ENCODE peak calls at places on chromosomes 11 and 22, in six cellular contexts. W, X, Z, Q, V and P are unnamed samples.
A peak's percentile ranks its signal among the peaks of the same experiment; 100 is the strongest.

GRCh38 chr11:134915212-134915611 is 503.2 kb upstream of the B3GAT1 start:
- DNase-seq in W (no peak), X (no peak), Z (no peak), Q (no peak), V (no peak), P (peak; percentile 54)

GRCh38 chr22:29143848-29144785 is 61.6 kb upstream of the EMID1 start:
- DNase-seq in W (no peak), X (no peak), Z (no peak), Q (no peak), V (no peak), P (no peak)

GRCh38 chr11:11763796-11764427 is 77.9 kb upstream of the USP47 start:
- DNase-seq in W (no peak), X (no peak), Z (no peak), Q (no peak), V (no peak), P (peak; percentile 11)

GRCh38 chr11:65695459-65696241 is 16.4 kb upstream of the KAT5 start:
- DNase-seq in W (no peak), X (peak; percentile 77), Z (no peak), Q (no peak), V (no peak), P (no peak)

GRCh38 chr11:111387318-111387863 is 8.3 kb upstream of the POU2AF1 start:
- DNase-seq in W (no peak), X (no peak), Z (peak; percentile 82), Q (no peak), V (no peak), P (no peak)

GRCh38 chr22:19941365-19942070 is at the start of the genes COMT and TXNRD2:
- DNase-seq in W (peak; percentile 52), X (no peak), Z (peak; percentile 67), Q (peak; percentile 53), V (peak; percentile 62), P (no peak)

GRCh38 chr11:61082161-61082870 is 20.0 kb upstream of the CD5 start:
- DNase-seq in W (no peak), X (no peak), Z (no peak), Q (no peak), V (no peak), P (no peak)

GRCh38 chr11:80748207-80748606 is 1307.4 kb upstream of the TENM4 start:
- DNase-seq in W (no peak), X (no peak), Z (no peak), Q (no peak), V (peak; percentile 25), P (no peak)

GRCh38 chr11:59199546-59200420 is 12.9 kb downstream of the MPEG1 start:
- DNase-seq in W (no peak), X (no peak), Z (no peak), Q (no peak), V (no peak), P (no peak)

GRCh38 chr11:74493816-74494630 is 499 bp upstream of the LIPT2 start:
- DNase-seq in W (peak; percentile 87), X (no peak), Z (no peak), Q (no peak), V (no peak), P (no peak)

GRCh38 chr11:69912911-69913451 is 93.8 kb upstream of the FGF3 start:
- DNase-seq in W (peak; percentile 10), X (no peak), Z (no peak), Q (no peak), V (peak; percentile 12), P (no peak)

GRCh38 chr11:31821779-31822574 is 10.9 kb upstream of the PAX6 start:
- DNase-seq in W (no peak), X (no peak), Z (no peak), Q (no peak), V (no peak), P (no peak)

GRCh38 chr11:127966821-127967220 is 620.5 kb downstream of the ETS1 start:
- DNase-seq in W (no peak), X (no peak), Z (no peak), Q (no peak), V (no peak), P (no peak)

GRCh38 chr11:17673951-17674350 is 45.4 kb upstream of the MYOD1 start:
- DNase-seq in W (no peak), X (no peak), Z (no peak), Q (no peak), V (no peak), P (no peak)

GRCh38 chr11:34114014-34114413 is 8.6 kb downstream of the NAT10 start:
- DNase-seq in W (no peak), X (no peak), Z (no peak), Q (no peak), V (no peak), P (no peak)

GRCh38 chr11:1450958-1451710 is 35.4 kb downstream of the MOB2 start:
- DNase-seq in W (no peak), X (no peak), Z (no peak), Q (no peak), V (no peak), P (no peak)

GRCh38 chr11:45146072-45147016 is at the start of gene PRDM11:
- DNase-seq in W (peak; percentile 68), X (no peak), Z (peak; percentile 71), Q (peak; percentile 46), V (peak; percentile 51), P (peak; percentile 90)

GRCh38 chr11:35357893-35358292 is 61.5 kb downstream of the SLC1A2 start:
- DNase-seq in W (peak; percentile 66), X (no peak), Z (no peak), Q (no peak), V (no peak), P (no peak)

GRCh38 chr11:7219457-7219856 is 32.2 kb upstream of the SYT9 start:
- DNase-seq in W (no peak), X (no peak), Z (no peak), Q (no peak), V (no peak), P (no peak)

GRCh38 chr11:63132985-63133775 is 10.8 kb downstream of the SLC22A24 start:
- DNase-seq in W (no peak), X (no peak), Z (no peak), Q (no peak), V (no peak), P (no peak)

GRCh38 chr22:43443072-43443471 is 31.3 kb downstream of the MPPED1 start:
- DNase-seq in W (no peak), X (no peak), Z (no peak), Q (no peak), V (no peak), P (no peak)

GRCh38 chr11:3684787-3685186 is 13.6 kb upstream of the CHRNA10 start:
- DNase-seq in W (no peak), X (no peak), Z (no peak), Q (no peak), V (no peak), P (no peak)

GRCh38 chr11:67665537-67666302 is 8.7 kb downstream of the ALDH3B2 start:
- DNase-seq in W (no peak), X (no peak), Z (peak; percentile 48), Q (no peak), V (no peak), P (no peak)

GRCh38 chr22:45549739-45550138 is 47.1 kb downstream of the FBLN1 start:
- DNase-seq in W (peak; percentile 50), X (no peak), Z (no peak), Q (no peak), V (no peak), P (no peak)

GRCh38 chr22:45548991-45549736 is 46.5 kb downstream of the FBLN1 start:
- DNase-seq in W (peak; percentile 98), X (no peak), Z (no peak), Q (no peak), V (no peak), P (no peak)

GRCh38 chr22:45551310-45552016 is 48.8 kb downstream of the FBLN1 start:
- DNase-seq in W (peak; percentile 44), X (no peak), Z (no peak), Q (no peak), V (no peak), P (no peak)

GRCh38 chr22:45550891-45551290 is 48.2 kb downstream of the FBLN1 start:
- DNase-seq in W (no peak), X (no peak), Z (no peak), Q (no peak), V (no peak), P (no peak)

DNA sequence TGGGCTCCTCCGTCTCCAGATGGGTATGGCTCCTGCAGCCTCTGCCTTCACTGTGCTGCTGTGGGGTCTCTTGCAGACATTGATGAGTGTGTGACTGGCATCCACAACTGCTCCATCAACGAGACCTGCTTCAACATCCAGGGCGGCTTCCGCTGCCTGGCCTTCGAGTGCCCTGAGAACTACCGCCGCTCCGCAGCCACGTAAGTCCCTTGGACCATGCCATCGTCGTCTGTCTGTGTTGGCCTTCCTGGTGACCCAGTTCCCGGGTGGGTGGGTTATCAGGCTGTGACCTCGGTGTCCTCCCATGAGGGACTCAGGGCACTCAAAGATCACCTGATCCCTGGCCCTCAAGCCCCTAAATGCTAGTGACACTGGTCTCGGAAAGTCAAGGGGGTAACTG is 47.7 kb downstream of the FBLN1 start:
- DNase-seq in W (no peak), X (no peak), Z (no peak), Q (no peak), V (no peak), P (no peak)
- TF ChIP-seq CTCF in W (no peak), X (no peak), Z (no peak), Q (no peak), V (no peak), P (no peak)

DNA sequence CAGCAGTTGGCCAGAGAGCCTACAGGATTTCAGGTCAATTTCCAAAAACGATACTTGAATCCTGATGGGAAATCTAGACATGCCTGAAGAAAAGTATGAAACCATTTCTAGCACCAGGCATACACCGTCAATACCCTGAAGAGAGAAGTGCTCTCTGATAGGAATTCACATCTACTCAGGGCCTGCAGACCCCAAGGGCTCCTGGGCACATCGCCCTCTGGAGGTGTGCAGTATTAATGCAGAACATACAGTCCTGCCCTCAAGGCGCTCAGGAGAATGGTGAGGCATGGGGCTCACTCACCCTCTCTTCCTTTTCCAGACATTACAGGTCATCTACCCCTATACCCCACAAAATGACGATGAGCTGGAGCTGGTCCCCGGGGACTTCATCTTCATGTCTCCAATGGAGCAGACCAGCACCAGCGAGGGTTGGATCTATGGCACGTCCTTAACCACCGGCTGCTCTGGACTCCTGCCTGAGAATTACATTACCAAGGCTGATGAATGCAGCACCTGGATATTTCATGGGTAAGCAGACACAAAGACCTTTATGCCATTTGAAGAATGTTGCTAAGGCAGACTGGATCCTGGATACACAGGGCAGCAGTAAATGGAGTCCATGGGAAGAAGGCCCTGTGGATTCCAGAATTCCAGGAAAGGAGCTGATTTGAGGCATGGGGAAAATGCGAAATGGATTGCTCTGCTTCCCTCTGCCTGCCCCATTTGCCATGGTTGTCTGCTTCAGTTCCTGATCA is 49.3 kb upstream of the CRTAM start:
- DNase-seq in W (no peak), X (no peak), Z (no peak), Q (no peak), V (no peak), P (no peak)
- TF ChIP-seq CTCF in W (peak; percentile 26), X (no peak), Z (no peak), Q (peak; percentile 27), V (peak; percentile 38), P (peak; percentile 14)

GRCh38 chr11:73307323-73308002 is 613 bp upstream of the ARHGEF17 start:
- DNase-seq in W (peak; percentile 97), X (peak; percentile 95), Z (peak; percentile 98), Q (peak; percentile 100), V (peak; percentile 98), P (peak; percentile 99)
- TF ChIP-seq CTCF in W (peak; percentile 83), X (peak; percentile 96), Z (peak; percentile 85), Q (peak; percentile 88), V (peak; percentile 83), P (peak; percentile 84)

GRCh38 chr11:129785383-129786111 is 30.1 kb upstream of the TMEM45B start:
- DNase-seq in W (peak; percentile 16), X (peak; percentile 41), Z (no peak), Q (no peak), V (no peak), P (no peak)
- TF ChIP-seq CTCF in W (peak; percentile 25), X (peak; percentile 53), Z (no peak), Q (no peak), V (no peak), P (peak; percentile 43)